ENCODE peak calls at places on chromosomes 16 and 17, in eight cellular contexts. B is SK-N-SH, U is H1, W is HepG2, S is endothelial cell of umbilical vein, G is HCT116, V is K562, D is GM12878. A is an unnamed sample.
A peak's percentile ranks its signal among the peaks of the same experiment; 100 is the strongest.

GRCh38 chr16:57185446-57185944 is 344 bp downstream of the PSME3IP1 start:
- DNase-seq in D (no peak), U (no peak), W (no peak), G (no peak), V (peak; percentile 55), S (no peak), B (peak; percentile 61), A (peak; percentile 57)

GRCh38 chr17:7408863-7409262 is 1.2 kb downstream of the NLGN2 start:
- DNase-seq in W (no peak), D (no peak), S (no peak), V (no peak), U (no peak), B (no peak), G (no peak), A (no peak)

GRCh38 chr17:39027037-39027436 is 59.8 kb upstream of the FBXO47 start:
- DNase-seq in G (no peak), D (no peak), S (no peak), B (peak; percentile 63), V (peak; percentile 20), U (no peak), W (no peak), A (peak; percentile 84)

GRCh38 chr17:71900830-71901229 is 220.0 kb upstream of the SOX9 start:
- DNase-seq in W (no peak), V (no peak), B (no peak), S (no peak), D (no peak), G (peak; percentile 81), U (no peak), A (no peak)

GRCh38 chr17:65472602-65473001 is 88.8 kb downstream of the AXIN2 start:
- DNase-seq in G (no peak), U (no peak), D (no peak), B (no peak), V (no peak), W (no peak), S (no peak), A (no peak)

GRCh38 chr17:31672161-31672819 is 186.8 kb downstream of the COPRS start:
- DNase-seq in B (no peak), S (no peak), D (no peak), V (no peak), W (no peak), U (no peak), G (no peak), A (no peak)

GRCh38 chr16:29009050-29009837 is 24.4 kb downstream of the LAT start:
- DNase-seq in V (peak; percentile 95), B (no peak), S (no peak), D (no peak), G (no peak), W (no peak), U (no peak), A (no peak)

GRCh38 chr17:74922694-74923537 is at the start of gene USH1G:
- DNase-seq in U (no peak), W (no peak), D (no peak), S (no peak), G (no peak), V (peak; percentile 91), B (peak; percentile 94), A (peak; percentile 36)

GRCh38 chr16:85420501-85421337 is 192.4 kb upstream of the GSE1 start:
- DNase-seq in B (peak; percentile 85), D (no peak), V (peak; percentile 93), W (peak; percentile 35), G (peak; percentile 49), U (no peak), S (peak; percentile 30), A (peak; percentile 69)

DNA sequence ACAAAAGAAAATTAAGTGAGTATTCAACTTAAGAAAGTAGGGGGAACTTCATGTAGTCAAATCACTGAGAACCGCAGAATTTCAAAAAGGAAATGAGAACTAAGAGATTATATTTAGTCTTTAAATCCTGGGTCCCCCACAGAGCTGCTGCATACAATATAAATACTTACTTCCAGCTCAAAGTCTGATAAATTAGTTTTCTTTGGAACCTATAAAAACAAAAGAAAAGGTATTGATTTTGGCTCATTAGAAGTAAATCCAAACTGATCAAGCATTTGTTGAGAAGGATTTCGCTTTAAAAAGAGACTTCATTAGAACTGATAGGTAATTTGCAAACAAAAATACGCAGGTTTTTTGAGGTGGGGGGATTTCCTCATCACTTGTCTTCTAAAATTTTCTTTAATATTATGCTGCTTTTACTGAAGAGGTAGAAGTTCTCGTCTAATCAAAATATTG is 21.9 kb downstream of the PARN start:
- DNase-seq in G (no peak), B (no peak), U (no peak), W (no peak), S (no peak), D (no peak), V (no peak), A (no peak)
- H2AFZ ChIP-seq in G (no peak overlapping the region), B (no peak overlapping the region), U (no peak overlapping the region), W (no peak overlapping the region), S (no peak overlapping the region), D (no peak overlapping the region), V (no peak overlapping the region), A (no peak overlapping the region)

DNA sequence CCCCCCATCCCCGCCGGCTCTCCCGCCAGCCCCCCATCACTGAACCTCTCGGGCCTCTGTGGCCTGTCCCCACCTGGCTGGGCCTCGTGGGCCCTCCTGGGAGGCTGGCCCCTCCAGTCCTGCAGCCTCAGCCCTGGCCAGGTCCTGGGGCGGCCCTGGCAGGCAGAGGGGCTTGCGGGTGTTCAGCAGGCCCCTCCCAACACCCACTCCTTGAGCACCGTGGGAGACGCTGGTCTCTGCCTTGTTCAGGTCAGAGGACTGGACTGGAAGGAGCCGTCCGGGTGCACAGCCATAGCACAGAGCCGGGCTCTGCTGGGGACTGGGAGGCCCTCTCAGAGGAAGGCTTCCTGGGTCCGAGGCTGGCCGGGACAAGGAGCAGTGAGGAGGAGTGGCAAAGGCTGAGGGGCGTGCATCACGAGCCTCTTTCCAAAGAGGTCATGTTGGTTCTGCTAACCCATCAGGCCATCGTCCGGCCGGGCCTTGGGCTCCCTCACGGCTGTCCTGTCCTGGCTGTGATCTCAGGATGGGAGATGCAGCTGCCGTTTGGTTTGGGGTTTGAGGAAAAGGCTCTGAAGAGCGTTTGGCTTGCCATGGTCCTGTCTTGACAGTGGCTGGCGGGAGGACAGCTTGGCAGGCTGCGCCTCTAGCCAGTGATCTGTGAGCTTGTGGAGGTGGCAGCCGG is 6.3 kb upstream of the PABPN1L start:
- DNase-seq in V (no peak), G (no peak), B (no peak), W (no peak), D (no peak), U (no peak), S (no peak), A (no peak)
- TF ChIP-seq POLR2AphosphoS5 in V (no peak), G (no peak), B (no peak), W (no peak), D (peak; percentile 8), U (no peak), S (no peak), A (no peak)

GRCh38 chr17:60137731-60138130 is 12.0 kb upstream of the CA4 start:
- DNase-seq in S (no peak), U (no peak), B (no peak), G (no peak), V (no peak), W (no peak), D (no peak), A (no peak)

GRCh38 chr17:60138769-60139437 is 10.9 kb upstream of the CA4 start:
- DNase-seq in G (no peak), S (no peak), V (no peak), D (no peak), W (no peak), U (no peak), B (no peak), A (peak; percentile 37)

GRCh38 chr17:60134396-60135159 is 15.2 kb upstream of the CA4 start:
- DNase-seq in G (no peak), B (peak; percentile 69), U (no peak), W (no peak), S (peak; percentile 70), V (peak; percentile 69), D (no peak), A (no peak)

GRCh38 chr17:60135160-60135950 is 14.4 kb upstream of the CA4 start:
- DNase-seq in D (peak; percentile 44), S (peak; percentile 92), V (peak; percentile 99), B (peak; percentile 99), U (no peak), W (peak; percentile 77), G (peak; percentile 94), A (peak; percentile 97)

DNA sequence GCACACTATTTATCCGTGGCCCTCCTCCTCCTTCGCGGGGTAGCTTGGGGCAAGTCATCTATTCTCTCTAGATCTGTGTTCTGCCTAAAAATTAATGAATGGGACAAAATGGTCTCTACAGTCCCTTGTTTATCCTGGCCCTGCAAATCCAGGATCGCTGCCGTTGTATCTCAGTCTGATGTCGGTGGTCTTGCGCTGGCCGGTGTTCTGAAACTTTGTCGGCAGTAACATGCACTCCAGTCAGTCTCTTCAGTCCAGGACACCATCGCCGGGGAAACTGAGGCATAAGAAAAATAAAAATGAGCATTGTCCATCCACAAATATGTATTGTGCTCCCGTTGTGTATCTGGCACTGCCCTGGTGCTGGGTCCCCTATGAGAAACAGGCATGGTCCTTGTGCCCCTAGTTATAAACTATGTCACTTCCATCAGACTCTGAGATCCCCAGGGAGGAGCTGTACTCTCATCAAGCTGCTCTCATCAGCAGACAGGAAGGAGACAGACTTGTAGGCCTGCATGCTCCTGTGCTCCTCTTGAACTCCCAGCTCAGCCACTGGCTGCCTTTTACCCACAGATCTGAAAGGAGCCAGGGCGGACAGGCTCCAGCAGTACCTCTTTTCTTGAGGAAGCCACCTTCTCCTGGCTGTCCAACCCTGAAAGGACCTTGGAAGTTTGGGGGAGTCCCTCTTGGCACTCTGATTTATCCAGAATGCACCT is 13.7 kb upstream of the CA4 start:
- DNase-seq in G (no peak), U (no peak), V (no peak), W (no peak), B (no peak), S (no peak), D (no peak), A (peak; percentile 8)
- H2AFZ ChIP-seq in G (peak overlapping the region; percentile 98), U (peak overlapping the region; percentile 64), V (peak overlapping the region; percentile 91), W (no peak overlapping the region), B (peak overlapping the region; percentile 87), S (no peak overlapping the region), D (no peak overlapping the region), A (peak overlapping the region; percentile 8)

GRCh38 chr17:13728751-13729150 is 127.0 kb upstream of the HS3ST3A1 start:
- DNase-seq in B (no peak), V (no peak), U (no peak), S (no peak), G (no peak), D (no peak), W (no peak), A (no peak)
- TF ChIP-seq POLR2AphosphoS5 in B (no peak), V (no peak), U (no peak), S (no peak), G (no peak), D (no peak), W (no peak), A (no peak)